ENCODE peak calls at places on chromosomes 12 and 14, in seven cellular contexts. X is GM23338; G is upper lobe of right lung; O is naive thymus-derived CD4-positive, alpha-beta T cell; Y is CD8-positive, alpha-beta T cell; D is endodermal cell; L is cardiac muscle cell. Z is an unnamed sample. For H3K4me1 and H3K36me3, the result is how much of the 10 kb centered on the place peaks cover.

GRCh38 chr12:54980341-54980740 is 4.2 kb downstream of the TESPA1 start:
- DNase-seq in X (no peak), D (no peak), L (no peak), Y (no peak), O (peak), G (no peak), Z (peak)

GRCh38 chr12:129909051-129910020 is 5.5 kb upstream of the TMEM132D start:
- DNase-seq in X (no peak), G (no peak), O (no peak), D (peak), Y (no peak), L (no peak), Z (no peak)

GRCh38 chr12:95100264-95101190 is 27.1 kb upstream of the NR2C1 start:
- DNase-seq in Y (no peak), X (no peak), G (no peak), D (peak), O (no peak), L (no peak), Z (no peak)

GRCh38 chr12:113757223-113758002 is 208.7 kb downstream of the RBM19 start:
- DNase-seq in L (no peak), D (peak), O (no peak), Y (no peak), G (no peak), X (peak), Z (no peak)

GRCh38 chr12:118528625-118529024 is 152.3 kb downstream of the SUDS3 start:
- DNase-seq in X (no peak), Y (no peak), G (no peak), D (no peak), L (no peak), O (no peak), Z (no peak)

GRCh38 chr12:54039417-54040147 is 6.7 kb downstream of the HOXC5 start:
- DNase-seq in G (no peak), D (no peak), O (no peak), X (no peak), Y (no peak), L (no peak), Z (no peak)

GRCh38 chr14:80504781-80505180 is 293.5 kb upstream of the DIO2 start:
- DNase-seq in L (no peak), X (no peak), G (no peak), D (no peak), O (no peak), Y (no peak), Z (no peak)

GRCh38 chr12:16950041-16950677 is 344.2 kb upstream of the LMO3 start:
- DNase-seq in L (no peak), D (peak), G (no peak), O (no peak), Y (no peak), X (peak), Z (no peak)

GRCh38 chr14:81265641-81266169 is 44.9 kb upstream of the GTF2A1 start:
- DNase-seq in X (no peak), L (no peak), D (no peak), O (no peak), G (no peak), Y (no peak), Z (no peak)

GRCh38 chr14:52733824-52734223 is 3.9 kb downstream of the STYX start:
- DNase-seq in G (no peak), D (peak), L (no peak), Y (no peak), O (no peak), X (no peak), Z (no peak)

GRCh38 chr12:9760699-9761406 is at the start of gene CD69:
- DNase-seq in G (no peak), O (peak), Y (peak), L (no peak), D (no peak), X (no peak), Z (peak)

GRCh38 chr12:79595273-79595672 is 95.5 kb downstream of the PAWR start:
- DNase-seq in O (no peak), G (no peak), X (no peak), Y (no peak), D (no peak), L (no peak), Z (no peak)

GRCh38 chr12:104569348-104570173 is 112.8 kb downstream of the CHST11 start:
- DNase-seq in Y (peak), X (no peak), O (no peak), G (no peak), D (no peak), L (no peak), Z (peak)

GRCh38 chr12:103560604-103561101 is 26.4 kb upstream of the STAB2 start:
- DNase-seq in O (no peak), L (no peak), D (no peak), X (no peak), G (no peak), Y (no peak), Z (no peak)

GRCh38 chr12:41663487-41664258 is 475.6 kb downstream of the PDZRN4 start:
- DNase-seq in X (peak), Y (no peak), G (no peak), L (peak), O (no peak), D (peak), Z (no peak)

GRCh38 chr14:83765200-83765599 is 1764.7 kb upstream of the FLRT2 start:
- DNase-seq in Y (no peak), D (no peak), O (no peak), X (no peak), L (no peak), G (no peak), Z (no peak)

GRCh38 chr14:24984846-24985589 is 64.9 kb downstream of the STXBP6 start:
- DNase-seq in O (no peak), G (no peak), D (no peak), L (no peak), Y (no peak), X (no peak), Z (no peak)

GRCh38 chr14:61643546-61643945 is 51.8 kb upstream of the HIF1A start:
- DNase-seq in O (no peak), D (no peak), G (no peak), L (no peak), Y (no peak), X (no peak), Z (no peak)

GRCh38 chr14:73370561-73370960 is 87.8 kb downstream of the NUMB start:
- DNase-seq in X (no peak), L (no peak), G (no peak), D (no peak), O (no peak), Y (no peak), Z (no peak)

GRCh38 chr14:58666737-58667136 is 29.0 kb downstream of the DACT1 start:
- DNase-seq in L (no peak), Y (no peak), D (no peak), X (no peak), G (no peak), O (no peak), Z (no peak)

GRCh38 chr14:32109676-32110075 is 32.6 kb downstream of the ARHGAP5 start:
- DNase-seq in X (no peak), O (no peak), L (no peak), Y (no peak), G (no peak), D (no peak), Z (no peak)

GRCh38 chr12:2451025-2451424 is 343.7 kb upstream of the FKBP4 start:
- DNase-seq in X (no peak), L (no peak), D (no peak), O (no peak), Y (no peak), G (no peak), Z (no peak)

GRCh38 chr12:70606001-70606400 is 31.2 kb downstream of the PTPRB start:
- DNase-seq in Y (no peak), X (no peak), O (no peak), G (no peak), L (no peak), D (no peak), Z (no peak)

GRCh38 chr12:131803995-131804521 is 24.1 kb upstream of the MMP17 start:
- DNase-seq in D (no peak), X (no peak), O (no peak), Y (no peak), L (no peak), G (no peak), Z (no peak)

GRCh38 chr12:47078733-47079364 is 572 bp upstream of the PCED1B start:
- DNase-seq in O (peak), X (no peak), L (peak), Y (peak), D (peak), G (peak), Z (peak)

GRCh38 chr12:9751204-9752144 is 9.2 kb downstream of the CD69 start:
- DNase-seq in Y (peak), L (peak), X (peak), D (no peak), G (no peak), O (peak), Z (peak)

GRCh38 chr14:70735043-70735442 is 74.3 kb downstream of the MAP3K9 start:
- DNase-seq in O (no peak), L (peak), X (no peak), D (no peak), Y (no peak), G (no peak), Z (no peak)

GRCh38 chr14:66401447-66402095 is 84.6 kb upstream of the CCDC196 start:
- DNase-seq in L (no peak), O (no peak), G (no peak), X (no peak), Y (no peak), D (no peak), Z (no peak)

GRCh38 chr12:12275874-12276273 is 9.0 kb upstream of the LRP6 start:
- DNase-seq in D (no peak), X (no peak), G (no peak), O (no peak), Y (no peak), L (no peak), Z (no peak)

GRCh38 chr12:59122784-59123183 is 202.5 kb upstream of the LRIG3 start:
- DNase-seq in G (no peak), X (no peak), O (no peak), D (no peak), Y (no peak), L (no peak), Z (no peak)

GRCh38 chr14:24147761-24148428 is 597 bp downstream of the RNF31 start:
- DNase-seq in X (no peak), Y (no peak), G (no peak), D (no peak), L (no peak), O (no peak), Z (no peak)

GRCh38 chr12:93003540-93004239 is 74.6 kb upstream of the EEA1 start:
- DNase-seq in X (no peak), O (no peak), L (no peak), G (no peak), D (no peak), Y (no peak), Z (no peak)

GRCh38 chr14:32419429-32419828 is 90.3 kb downstream of the AKAP6 start:
- DNase-seq in X (no peak), L (no peak), G (no peak), Y (no peak), O (no peak), D (no peak), Z (no peak)

GRCh38 chr14:100533647-100534485 is 53.4 kb downstream of the BEGAIN start:
- DNase-seq in L (no peak), D (no peak), G (peak), X (no peak), Y (no peak), O (no peak), Z (no peak)

GRCh38 chr12:82426081-82426480 is 67.8 kb downstream of the METTL25 start:
- DNase-seq in Y (no peak), X (no peak), O (no peak), D (peak), L (no peak), G (no peak), Z (peak)

GRCh38 chr12:107229827-107230226 is 136.5 kb upstream of the CRY1 start:
- DNase-seq in O (no peak), G (no peak), D (no peak), Y (no peak), L (no peak), X (no peak), Z (no peak)

GRCh38 chr12:110271015-110271414 is 10.0 kb upstream of the ATP2A2 start:
- DNase-seq in X (no peak), D (no peak), L (no peak), G (no peak), O (no peak), Y (no peak), Z (no peak)
- H3K4me1 ChIP-seq in X (under half), D (under half), L (under half), G (under half), O (under half), Y (under half), Z (under half)

DNA sequence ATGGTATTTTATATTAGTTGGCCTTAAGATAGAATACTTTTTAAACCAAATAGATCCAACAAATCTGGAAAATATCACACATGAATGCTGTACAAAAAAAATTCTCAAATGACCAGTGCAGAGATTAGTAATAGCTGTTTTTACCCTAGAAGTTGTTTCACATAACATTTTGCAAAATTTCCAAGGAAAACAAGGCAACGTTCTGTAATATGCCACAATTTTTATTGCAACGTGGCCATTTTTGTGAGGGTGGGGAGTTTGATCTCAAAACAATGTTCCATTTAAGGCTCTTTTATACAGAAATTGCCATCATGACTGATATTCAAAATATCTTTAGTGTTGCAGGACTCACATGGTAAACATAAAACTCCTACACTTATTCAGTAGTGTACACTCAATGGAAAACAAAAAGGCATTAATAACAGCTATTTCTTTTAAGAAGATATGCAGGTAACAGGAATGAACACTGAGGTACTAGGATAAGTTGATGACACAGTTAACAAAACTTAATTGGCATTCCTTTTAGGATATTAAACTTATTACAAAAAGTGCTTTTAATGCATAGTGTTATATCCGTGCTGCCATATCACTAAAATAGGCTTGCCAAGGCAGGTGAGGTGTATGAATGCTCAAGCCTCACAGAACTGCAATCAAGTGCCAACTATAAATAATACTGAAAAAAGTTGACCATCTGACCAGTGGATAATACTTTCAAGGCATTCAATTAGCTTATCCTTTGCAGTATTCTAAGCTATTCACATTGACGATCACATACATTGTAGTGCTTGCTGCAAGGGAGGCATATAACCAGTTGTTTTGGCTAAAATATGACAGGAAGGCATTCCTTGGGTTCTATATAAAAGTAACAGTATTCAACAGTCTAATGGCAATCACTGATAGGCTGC is 2.3 kb downstream of the CFL2 start:
- DNase-seq in O (no peak), X (no peak), Y (no peak), G (no peak), L (no peak), D (no peak), Z (no peak)
- H3K4me3 ChIP-seq in O (no peak), X (no peak), Y (no peak), G (no peak), L (no peak), D (no peak), Z (no peak)

GRCh38 chr14:22875003-22875747 is 3.6 kb downstream of the LRP10 start:
- DNase-seq in Y (no peak), D (no peak), X (no peak), L (no peak), O (no peak), G (no peak), Z (peak)

GRCh38 chr14:22872833-22873520 is 1.4 kb downstream of the LRP10 start:
- DNase-seq in Y (no peak), L (no peak), X (no peak), O (no peak), G (no peak), D (no peak), Z (no peak)

GRCh38 chr14:22878271-22879246 is 4.5 kb upstream of the REM2 start:
- DNase-seq in O (no peak), D (no peak), G (no peak), Y (no peak), X (no peak), L (no peak), Z (no peak)

GRCh38 chr14:22875748-22876319 is 4.3 kb downstream of the LRP10 start:
- DNase-seq in G (no peak), L (no peak), X (no peak), Y (no peak), O (no peak), D (no peak), Z (no peak)

GRCh38 chr14:22877000-22877501 is 5.5 kb downstream of the LRP10 start:
- DNase-seq in X (no peak), O (no peak), L (no peak), Y (no peak), G (no peak), D (no peak), Z (no peak)
- H3K36me3 ChIP-seq in X (under half), O (under half), L (under half), Y (half or more), G (half or more), D (under half), Z (half or more)

GRCh38 chr14:91716999-91717398 is 14.9 kb downstream of the CATSPERB start:
- DNase-seq in L (no peak), D (no peak), O (no peak), Y (no peak), G (no peak), X (no peak), Z (no peak)

GRCh38 chr14:91719839-91720238 is 12.0 kb downstream of the CATSPERB start:
- DNase-seq in G (no peak), L (no peak), D (no peak), Y (no peak), X (no peak), O (no peak), Z (no peak)

GRCh38 chr14:91714805-91715204 is 17.1 kb downstream of the CATSPERB start:
- DNase-seq in Y (no peak), L (no peak), X (peak), O (peak), D (peak), G (no peak), Z (no peak)
- H3K4me1 ChIP-seq in Y (under half), L (under half), X (under half), O (under half), D (under half), G (under half), Z (under half)

DNA sequence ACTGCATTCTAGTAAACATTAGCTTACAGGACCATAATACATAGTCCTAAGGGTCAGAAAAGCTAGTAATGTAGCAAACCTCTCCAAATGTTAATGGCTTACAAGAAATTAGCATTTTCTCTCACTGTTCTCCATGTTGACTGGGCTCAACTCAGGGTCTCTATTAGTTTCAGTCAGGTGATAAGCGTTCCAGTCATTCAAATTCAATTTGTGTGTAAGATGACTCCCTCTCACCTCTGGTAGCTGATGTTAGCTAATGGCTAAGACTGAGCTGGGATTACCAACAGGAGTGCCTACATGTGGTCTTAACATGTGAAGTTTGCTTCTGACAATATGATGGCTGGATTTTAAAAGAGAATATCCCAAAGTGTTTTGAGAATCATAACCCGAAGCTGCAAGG is 630.5 kb upstream of the USP15 start:
- DNase-seq in L (no peak), O (no peak), G (no peak), Y (no peak), D (no peak), X (peak), Z (no peak)
- H3K4me3 ChIP-seq in L (no peak), O (no peak), G (no peak), Y (no peak), D (peak), X (no peak), Z (no peak)

GRCh38 chr12:27319848-27320247 is 12.8 kb upstream of the BMAL2 start:
- DNase-seq in D (peak), G (no peak), L (no peak), O (no peak), Y (no peak), X (no peak), Z (no peak)

GRCh38 chr12:27319394-27319793 is 13.2 kb upstream of the BMAL2 start:
- DNase-seq in O (no peak), G (no peak), L (no peak), X (no peak), D (no peak), Y (no peak), Z (no peak)

GRCh38 chr12:27324452-27324999 is 8.1 kb upstream of the BMAL2 start:
- DNase-seq in O (no peak), X (no peak), L (no peak), Y (no peak), D (no peak), G (no peak), Z (no peak)
- H3K36me3 ChIP-seq in O (under half), X (under half), L (under half), Y (under half), D (under half), G (under half), Z (under half)

GRCh38 chr12:52162971-52163370 is 28.8 kb downstream of the KRT80 start:
- DNase-seq in G (no peak), Y (no peak), L (peak), X (no peak), D (no peak), O (no peak), Z (no peak)
- H3K4me1 ChIP-seq in G (under half), Y (under half), L (under half), X (under half), D (under half), O (under half), Z (under half)

DNA sequence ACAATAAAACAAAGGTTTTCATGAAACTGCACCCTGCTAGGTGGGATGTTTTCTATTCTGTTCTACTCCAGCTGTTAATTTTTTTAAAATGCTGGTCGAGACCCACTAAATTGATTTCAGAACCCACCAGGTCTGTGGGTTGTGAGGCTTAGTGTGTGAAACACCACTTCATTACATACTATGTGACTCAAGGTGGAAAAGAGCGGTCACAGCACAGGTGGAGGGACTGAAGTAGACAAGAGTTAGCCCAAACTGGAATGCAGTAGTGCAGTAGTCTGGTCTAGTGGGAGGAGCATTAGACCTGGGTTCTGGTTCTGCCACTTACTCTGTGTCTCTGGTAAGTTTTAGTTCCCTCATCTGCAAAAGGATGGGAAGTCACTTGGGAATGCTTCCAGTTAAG is 12.2 kb downstream of the DDX55 start:
- DNase-seq in Y (no peak), O (no peak), L (no peak), D (no peak), X (no peak), G (no peak), Z (no peak)
- H3K4me3 ChIP-seq in Y (no peak), O (no peak), L (no peak), D (no peak), X (no peak), G (no peak), Z (no peak)

DNA sequence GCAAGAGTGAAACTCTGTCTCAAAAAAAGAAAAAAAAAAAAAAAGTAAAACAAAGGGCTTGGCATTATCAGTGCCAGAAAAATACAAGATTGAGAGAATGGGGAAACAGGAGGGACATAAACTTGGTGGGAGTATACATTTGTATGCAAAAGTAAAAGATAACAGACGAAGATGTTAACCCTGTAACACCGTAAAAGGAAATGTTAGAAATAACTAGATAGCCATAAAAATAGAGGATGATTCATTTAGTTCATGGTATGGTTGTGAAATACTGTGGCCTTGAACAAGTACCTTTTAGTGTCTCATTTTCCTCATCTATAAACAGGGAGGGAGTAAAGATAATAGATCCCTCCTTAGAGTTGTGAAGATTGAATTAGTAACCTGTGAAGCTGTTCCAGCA is 33.3 kb downstream of the ATP2A2 start:
- DNase-seq in G (no peak), X (no peak), O (no peak), D (no peak), L (no peak), Y (no peak), Z (no peak)
- H3K36me3 ChIP-seq in G (under half), X (under half), O (under half), D (half or more), L (under half), Y (under half), Z (under half)